ENCODE peak calls at places on chromosome 6, in four cellular contexts. J, W, G and N are unnamed samples.

GRCh38 chr6:40020166-40020565 is 85.9 kb upstream of the MOCS1 start:
- DNase-seq in J (no peak), G (no peak), W (no peak), N (no peak)

GRCh38 chr6:11324453-11325023 is 92.1 kb upstream of the NEDD9 start:
- DNase-seq in W (no peak), G (no peak), J (no peak), N (no peak)

GRCh38 chr6:170271771-170272314 is 19.0 kb downstream of the DLL1 start:
- DNase-seq in G (no peak), W (no peak), J (peak; percentile 94), N (no peak)

GRCh38 chr6:123770247-123770949 is 33.3 kb upstream of the NKAIN2 start:
- DNase-seq in W (no peak), G (no peak), J (no peak), N (no peak)

GRCh38 chr6:106084973-106085686 is 1.0 kb upstream of the PRDM1 start:
- DNase-seq in W (no peak), G (no peak), J (no peak), N (peak; percentile 64)

GRCh38 chr6:148367418-148368024 is 24.9 kb downstream of the SASH1 start:
- DNase-seq in J (peak; percentile 22), G (peak; percentile 76), W (no peak), N (no peak)

GRCh38 chr6:101396552-101397173 is 3.2 kb downstream of the GRIK2 start:
- DNase-seq in W (peak; percentile 29), G (peak; percentile 67), J (peak; percentile 81), N (no peak)

GRCh38 chr6:40626886-40627285 is 39.7 kb upstream of the LRFN2 start:
- DNase-seq in G (no peak), W (no peak), J (no peak), N (no peak)

GRCh38 chr6:32609731-32610640 is 20.3 kb upstream of the HLA-DRB1 start:
- DNase-seq in G (no peak), W (peak; percentile 81), J (peak; percentile 54), N (peak; percentile 89)

GRCh38 chr6:160355001-160355400 is 6.8 kb downstream of the SLC22A3 start:
- DNase-seq in G (peak; percentile 80), W (no peak), J (no peak), N (no peak)

GRCh38 chr6:53159558-53159957 is 10.9 kb upstream of the GCM1 start:
- DNase-seq in W (no peak), G (no peak), J (no peak), N (no peak)

GRCh38 chr6:18016698-18017097 is 29.3 kb upstream of the KIF13A start:
- DNase-seq in J (no peak), G (no peak), W (no peak), N (no peak)

GRCh38 chr6:56475736-56476457 is 166.8 kb downstream of the DST start:
- DNase-seq in G (no peak), J (peak; percentile 73), W (no peak), N (no peak)

GRCh38 chr6:111725446-111726112 is 119.9 kb upstream of the TRAF3IP2 start:
- DNase-seq in G (peak; percentile 79), J (no peak), W (no peak), N (no peak)

GRCh38 chr6:27872634-27873028 is 39.6 kb downstream of the OR2B2 start:
- DNase-seq in J (no peak), W (no peak), G (no peak), N (no peak)

GRCh38 chr6:111486475-111486874 is 3.5 kb upstream of the REV3L start:
- DNase-seq in J (no peak), G (no peak), W (no peak), N (no peak)

GRCh38 chr6:148835920-148836441 is 89.2 kb downstream of the UST start:
- DNase-seq in G (no peak), W (no peak), J (no peak), N (no peak)

GRCh38 chr6:169561665-169562064 is 140.2 kb downstream of the WDR27 start:
- DNase-seq in G (no peak), J (no peak), W (no peak), N (no peak)

GRCh38 chr6:291697-292505 is at the start of gene DUSP22:
- DNase-seq in W (peak; percentile 99), J (peak; percentile 92), G (peak; percentile 94), N (peak; percentile 95)

GRCh38 chr6:25192562-25192961 is 86.6 kb upstream of the CARMIL1 start:
- DNase-seq in W (no peak), G (no peak), J (no peak), N (no peak)

GRCh38 chr6:134421496-134421895 is 103.6 kb upstream of the SGK1 start:
- DNase-seq in J (no peak), W (no peak), G (no peak), N (no peak)

GRCh38 chr6:90654806-90655205 is 67.9 kb upstream of the MAP3K7 start:
- DNase-seq in J (no peak), W (no peak), G (no peak), N (no peak)

GRCh38 chr6:35590622-35591066 is 77.9 kb upstream of the TULP1 start:
- DNase-seq in G (peak; percentile 94), W (no peak), J (peak; percentile 64), N (no peak)

GRCh38 chr6:143337201-143337949 is 113.1 kb downstream of the ADAT2 start:
- DNase-seq in J (peak; percentile 56), G (no peak), W (peak; percentile 60), N (peak; percentile 61)

GRCh38 chr6:51934098-51934497 is 153.3 kb downstream of the PKHD1 start:
- DNase-seq in G (no peak), W (peak; percentile 44), J (no peak), N (peak; percentile 35)

GRCh38 chr6:70524721-70525286 is 41.9 kb upstream of the SDHAF4 start:
- DNase-seq in W (no peak), J (no peak), G (no peak), N (no peak)

DNA sequence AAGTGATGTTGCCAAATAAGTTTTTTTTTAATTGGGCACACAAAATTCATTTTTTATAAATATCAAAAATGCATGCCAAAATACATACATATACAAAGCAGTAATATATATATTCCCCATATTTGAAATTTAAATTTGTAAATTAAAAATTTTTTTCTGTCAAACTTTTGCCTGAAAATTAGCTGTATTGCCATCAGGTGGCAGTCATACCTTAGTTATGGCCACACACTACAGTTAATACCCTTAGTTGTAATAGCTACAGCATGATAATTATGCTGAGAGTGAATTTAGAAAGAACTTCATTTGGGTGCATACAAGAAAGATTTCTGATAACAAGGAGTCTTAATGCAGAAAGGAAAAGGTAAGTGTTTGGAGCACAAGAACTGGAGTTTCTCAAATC is 46.2 kb upstream of the SDHAF4 start:
- DNase-seq in G (no peak), J (no peak), W (peak; percentile 9), N (no peak)
- TF ChIP-seq CTCF in G (no peak), J (peak; percentile 54), W (peak; percentile 22), N (no peak)

DNA sequence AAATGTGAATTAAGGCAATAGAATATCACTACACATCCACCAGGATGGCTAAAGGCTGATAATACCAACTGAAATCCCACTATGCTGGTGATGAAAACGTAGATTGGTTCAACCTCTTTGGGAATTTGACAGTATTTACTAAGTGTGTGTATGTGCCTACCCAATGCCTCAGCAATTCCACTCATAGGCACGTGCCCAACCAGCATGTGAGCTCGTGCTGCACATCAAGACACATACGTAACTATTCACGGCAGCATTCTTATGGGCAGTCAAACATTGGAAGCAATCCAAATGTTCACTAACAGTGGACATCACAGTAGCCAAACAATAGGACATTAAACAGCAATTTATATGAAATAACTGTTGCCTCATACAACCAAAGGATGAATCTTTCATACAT is 15.7 kb upstream of the AFDN start:
- DNase-seq in G (no peak), J (no peak), W (no peak), N (no peak)
- H3K4me3 ChIP-seq in G (no peak overlapping the region), J (no peak overlapping the region), W (no peak overlapping the region), N (no peak overlapping the region)

GRCh38 chr6:64803470-64804166 is 903.4 kb downstream of the EYS start:
- DNase-seq in W (no peak), G (no peak), J (no peak), N (no peak)
- TF ChIP-seq CTCF in W (no peak), G (no peak), J (no peak), N (no peak)

GRCh38 chr6:139370047-139370706 is 4.3 kb downstream of the CITED2 start:
- DNase-seq in W (no peak), G (no peak), J (peak; percentile 41), N (no peak)
- H3K4me3 ChIP-seq in W (no peak overlapping the region), G (peak overlapping the region; percentile 74), J (no peak overlapping the region), N (no peak overlapping the region)

GRCh38 chr6:89495961-89496535 is 63.1 kb downstream of the ANKRD6 start:
- DNase-seq in J (no peak), G (no peak), W (peak; percentile 25), N (no peak)

GRCh38 chr6:89503641-89504040 is 70.7 kb downstream of the ANKRD6 start:
- DNase-seq in J (no peak), G (no peak), W (no peak), N (no peak)

GRCh38 chr6:89500486-89501020 is 67.6 kb downstream of the ANKRD6 start:
- DNase-seq in W (no peak), J (no peak), G (no peak), N (peak; percentile 76)

GRCh38 chr6:89505847-89506246 is 72.9 kb downstream of the ANKRD6 start:
- DNase-seq in G (no peak), J (no peak), W (no peak), N (no peak)

DNA sequence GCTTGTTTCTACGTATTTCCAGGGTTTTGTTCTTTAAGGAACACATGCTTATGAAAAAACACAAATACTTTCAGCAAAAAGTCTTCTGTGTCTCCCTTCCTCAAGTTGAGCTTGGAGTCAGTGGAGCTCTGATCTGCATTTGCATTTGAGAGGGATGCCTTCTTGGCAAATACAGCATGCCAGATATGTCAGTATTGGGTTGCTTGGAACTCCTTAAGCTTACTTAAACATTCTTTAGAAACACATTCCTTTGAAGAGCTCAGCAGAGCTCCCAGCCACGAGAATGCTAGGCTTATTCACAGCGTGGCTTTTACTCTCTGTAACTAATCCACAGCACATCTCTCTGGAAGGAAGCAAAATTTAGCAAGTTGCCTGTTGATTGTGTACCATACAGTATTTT is 68.3 kb downstream of the ANKRD6 start:
- DNase-seq in J (no peak), G (no peak), W (no peak), N (peak; percentile 27)
- TF ChIP-seq CTCF in J (no peak), G (no peak), W (no peak), N (no peak)

DNA sequence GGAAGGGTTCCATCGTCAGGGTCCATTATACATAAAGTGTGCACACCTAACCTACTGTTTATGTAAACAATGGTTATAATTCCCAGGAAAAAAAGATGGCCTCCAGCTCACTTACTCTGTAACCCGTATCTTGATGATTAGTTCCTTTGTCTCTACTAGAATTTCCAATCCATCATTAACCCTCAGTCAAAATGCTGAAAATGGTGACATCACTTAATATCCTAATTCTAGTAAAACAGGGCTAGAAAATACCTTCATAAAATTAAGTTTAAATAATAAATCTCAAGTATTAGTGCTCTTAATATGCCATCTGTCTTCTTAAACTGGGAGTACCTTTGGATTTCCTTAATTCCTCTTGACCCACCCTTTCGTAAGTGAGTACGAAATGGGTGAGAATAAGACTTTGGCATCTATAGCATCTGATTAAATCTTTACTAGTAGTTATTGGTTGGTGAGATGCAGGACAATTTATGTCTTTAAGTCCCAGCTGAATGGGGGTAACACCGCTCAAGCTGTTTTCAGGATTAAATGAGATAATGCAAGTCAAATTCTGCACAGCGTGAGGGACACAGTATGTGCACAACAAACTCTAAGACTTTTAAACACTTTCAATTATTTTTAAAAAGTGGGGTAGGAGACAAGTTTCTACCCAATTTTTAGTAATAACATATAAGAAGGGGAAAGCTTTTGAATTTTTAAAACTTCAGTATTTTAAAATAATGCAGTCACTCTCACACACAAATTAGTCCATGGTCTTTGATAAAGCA is 1.6 kb downstream of the HMGN3 start:
- DNase-seq in W (no peak), J (no peak), G (no peak), N (no peak)
- H3K4me3 ChIP-seq in W (peak overlapping the region; percentile 55), J (peak overlapping the region; percentile 63), G (peak overlapping the region; percentile 64), N (peak overlapping the region; percentile 100)